ENCODE peak calls at places on chromosome 1, in four cellular contexts. W is T follicular helper cell, G is D341Med, K is iris pigment epithelial cell. E is an unnamed sample.

GRCh38 chr1:117537291-117537920 is 68.4 kb upstream of the TENT5C start:
- DNase-seq in W (no peak), G (no peak), K (no peak), E (no peak)

GRCh38 chr1:219422811-219423598 is 189.9 kb downstream of the ZC3H11B start:
- DNase-seq in W (no peak), G (no peak), K (peak; percentile 30), E (no peak)

GRCh38 chr1:18458751-18459133 is 22.0 kb upstream of the KLHDC7A start:
- DNase-seq in W (no peak), G (no peak), K (no peak), E (no peak)

GRCh38 chr1:238252033-238252802 is 361.5 kb upstream of the ZP4 start:
- DNase-seq in W (peak; percentile 2), G (peak; percentile 73), K (peak; percentile 60), E (peak; percentile 1)

GRCh38 chr1:92882817-92883216 is 51.0 kb downstream of the RPL5 start:
- DNase-seq in W (peak; percentile 27), G (no peak), K (no peak), E (peak; percentile 51)

GRCh38 chr1:205633421-205633976 is 1.7 kb upstream of the ELK4 start:
- DNase-seq in W (no peak), G (no peak), K (no peak), E (no peak)

GRCh38 chr1:151964510-151964909 is 29.1 kb downstream of the S100A10 start:
- DNase-seq in W (no peak), G (no peak), K (no peak), E (no peak)

GRCh38 chr1:53398091-53398490 is 61.1 kb upstream of the DMRTB1 start:
- DNase-seq in W (no peak), G (no peak), K (no peak), E (no peak)

GRCh38 chr1:112633628-112634027 is 14.0 kb downstream of the CAPZA1 start:
- DNase-seq in W (no peak), G (no peak), K (no peak), E (no peak)

GRCh38 chr1:29569971-29570634 is 333.8 kb downstream of the PTPRU start:
- DNase-seq in W (no peak), G (no peak), K (peak; percentile 56), E (no peak)

GRCh38 chr1:69120828-69121227 is 446.9 kb upstream of the LRRC7 start:
- DNase-seq in W (no peak), G (no peak), K (no peak), E (no peak)